ENCODE peak calls at places on chromosomes 6 and 20, in ten cellular contexts. N is CD8-positive, alpha-beta T cell; Y is spleen; G is hepatocyte; E is psoas muscle; V is body of pancreas; X is left lung; T is A549; J is neural progenitor cell; R is CD4-positive, CD25-positive, alpha-beta regulatory T cell. K is an unnamed sample.

GRCh38 chr20:7754102-7754501 is 186.2 kb downstream of the HAO1 start:
- DNase-seq in T (no peak), E (no peak), R (no peak), Y (no peak), J (no peak), X (no peak), V (no peak), G (no peak), N (no peak), K (no peak)

GRCh38 chr6:151847064-151847463 is 39.6 kb downstream of the ESR1 start:
- DNase-seq in E (no peak), V (no peak), R (no peak), Y (no peak), J (peak; percentile 66), X (no peak), G (peak; percentile 65), N (no peak), T (peak; percentile 28), K (peak; percentile 50)

GRCh38 chr6:43996614-43997341 is 130.5 kb downstream of the MRPL14 start:
- DNase-seq in X (no peak), E (peak; percentile 8), Y (no peak), R (no peak), N (no peak), J (no peak), G (no peak), V (no peak), T (no peak), K (no peak)

GRCh38 chr6:170116643-170117042 is 174.2 kb downstream of the DLL1 start:
- DNase-seq in G (no peak), R (no peak), E (no peak), Y (peak; percentile 72), V (peak; percentile 6), N (no peak), X (peak; percentile 22), J (no peak), T (no peak), K (no peak)

GRCh38 chr6:215335-216034 is 76.8 kb upstream of the DUSP22 start:
- DNase-seq in E (no peak), V (no peak), T (no peak), Y (no peak), J (no peak), X (peak; percentile 57), G (no peak), R (peak; percentile 28), N (no peak), K (no peak)

GRCh38 chr6:137919512-137919823 is 52.4 kb downstream of the TNFAIP3 start:
- DNase-seq in T (no peak), Y (no peak), V (no peak), R (no peak), G (no peak), N (no peak), X (no peak), J (no peak), E (no peak), K (no peak)

GRCh38 chr6:37487891-37488290 is 11.8 kb downstream of the CCDC167 start:
- DNase-seq in E (no peak), X (no peak), R (no peak), N (no peak), V (no peak), T (no peak), J (no peak), Y (no peak), G (no peak), K (no peak)

GRCh38 chr20:25041813-25042530 is 16.0 kb downstream of the ACSS1 start:
- DNase-seq in R (no peak), X (no peak), J (no peak), G (no peak), E (peak; percentile 42), N (no peak), Y (peak; percentile 73), V (peak; percentile 10), T (no peak), K (no peak)

DNA sequence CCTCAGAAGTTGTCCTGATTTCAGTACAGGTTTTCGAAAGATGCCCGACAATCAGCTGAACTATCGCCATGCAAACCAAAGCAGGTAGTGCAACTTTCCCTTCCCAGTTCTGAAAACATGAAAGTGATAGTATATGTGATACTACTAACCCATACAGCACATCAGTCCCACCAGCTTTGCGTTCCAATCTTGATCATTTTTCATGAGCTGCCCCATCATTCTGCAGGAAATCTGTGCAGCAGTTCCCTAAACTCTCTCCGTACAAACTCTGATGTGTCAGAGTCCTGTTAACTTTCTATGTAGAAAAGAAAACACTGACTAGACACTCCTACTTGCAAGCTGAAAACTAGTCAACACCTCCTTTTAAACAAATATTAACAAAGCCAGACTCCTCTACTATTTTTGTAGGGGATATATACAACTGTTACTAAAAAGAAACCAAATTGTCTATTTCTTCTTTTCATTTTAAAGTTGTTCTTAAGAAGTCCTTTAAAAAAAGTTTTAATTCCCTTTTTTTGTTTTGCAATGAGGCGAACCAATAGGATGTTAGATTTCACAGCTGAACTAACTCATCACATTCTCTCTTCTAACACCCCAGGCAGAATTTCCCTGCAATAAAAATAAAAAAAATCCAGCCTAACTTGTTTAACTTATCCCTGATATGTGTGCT is 99.6 kb upstream of the DST start:
- DNase-seq in E (no peak), J (no peak), N (no peak), V (no peak), X (no peak), R (no peak), G (no peak), T (no peak), Y (no peak), K (peak; percentile 68)
- H3K4me3 ChIP-seq in E (peak overlapping the region; percentile 13), J (no peak overlapping the region), N (no peak overlapping the region), V (no peak overlapping the region), X (peak overlapping the region; percentile 6), R (no peak overlapping the region), G (peak overlapping the region; percentile 0), T (no peak overlapping the region), Y (no peak overlapping the region), K (no peak overlapping the region)

GRCh38 chr6:112155900-112156299 is 68.5 kb downstream of the FAM229B start:
- DNase-seq in G (no peak), V (no peak), Y (no peak), J (no peak), T (no peak), E (no peak), N (no peak), R (no peak), X (no peak), K (no peak)
- H3K27ac ChIP-seq in G (no peak overlapping the region), V (no peak overlapping the region), Y (no peak overlapping the region), J (no peak overlapping the region), T (no peak overlapping the region), E (no peak overlapping the region), N (no peak overlapping the region), R (no peak overlapping the region), X (peak overlapping the region; percentile 66), K (no peak overlapping the region)

GRCh38 chr6:15638373-15638772 is 24.5 kb downstream of the DTNBP1 start:
- DNase-seq in E (no peak), N (no peak), Y (no peak), X (no peak), V (no peak), G (no peak), T (no peak), J (no peak), R (no peak), K (no peak)
- H3K9me3 ChIP-seq in E (peaks cover 5% of the 10 kb centered on the region), N (peaks cover 2% of the 10 kb centered on the region), Y (peaks cover 15% of the 10 kb centered on the region), X (peaks cover 3% of the 10 kb centered on the region), V (no peaks in the 10 kb centered on the region), G (peaks cover 4% of the 10 kb centered on the region), T (peaks cover 7% of the 10 kb centered on the region), J (no peaks in the 10 kb centered on the region), R (peaks cover 5% of the 10 kb centered on the region), K (no peaks in the 10 kb centered on the region)

GRCh38 chr6:26187292-26187691 is 100.1 kb downstream of the HFE start:
- DNase-seq in E (no peak), X (no peak), G (no peak), J (no peak), Y (no peak), N (no peak), V (no peak), T (no peak), R (no peak), K (no peak)
- H3K4me3 ChIP-seq in E (no peak overlapping the region), X (no peak overlapping the region), G (no peak overlapping the region), J (peak overlapping the region; percentile 81), Y (no peak overlapping the region), N (no peak overlapping the region), V (no peak overlapping the region), T (no peak overlapping the region), R (no peak overlapping the region), K (no peak overlapping the region)

GRCh38 chr6:110137924-110138887 is 41.3 kb downstream of the WASF1 start:
- DNase-seq in R (no peak), J (no peak), X (no peak), Y (no peak), E (no peak), N (no peak), T (peak; percentile 1), G (no peak), V (no peak), K (no peak)

GRCh38 chr6:110139052-110139451 is 40.4 kb downstream of the WASF1 start:
- DNase-seq in X (no peak), T (no peak), N (no peak), Y (no peak), G (no peak), R (no peak), E (no peak), J (no peak), V (no peak), K (no peak)

GRCh38 chr6:110140650-110141049 is 38.8 kb downstream of the WASF1 start:
- DNase-seq in E (no peak), V (no peak), Y (no peak), J (no peak), T (peak; percentile 36), X (no peak), G (no peak), R (no peak), N (no peak), K (peak; percentile 1)
- H3K27ac ChIP-seq in E (no peak overlapping the region), V (no peak overlapping the region), Y (no peak overlapping the region), J (no peak overlapping the region), T (peak overlapping the region; percentile 70), X (no peak overlapping the region), G (no peak overlapping the region), R (no peak overlapping the region), N (no peak overlapping the region), K (no peak overlapping the region)

DNA sequence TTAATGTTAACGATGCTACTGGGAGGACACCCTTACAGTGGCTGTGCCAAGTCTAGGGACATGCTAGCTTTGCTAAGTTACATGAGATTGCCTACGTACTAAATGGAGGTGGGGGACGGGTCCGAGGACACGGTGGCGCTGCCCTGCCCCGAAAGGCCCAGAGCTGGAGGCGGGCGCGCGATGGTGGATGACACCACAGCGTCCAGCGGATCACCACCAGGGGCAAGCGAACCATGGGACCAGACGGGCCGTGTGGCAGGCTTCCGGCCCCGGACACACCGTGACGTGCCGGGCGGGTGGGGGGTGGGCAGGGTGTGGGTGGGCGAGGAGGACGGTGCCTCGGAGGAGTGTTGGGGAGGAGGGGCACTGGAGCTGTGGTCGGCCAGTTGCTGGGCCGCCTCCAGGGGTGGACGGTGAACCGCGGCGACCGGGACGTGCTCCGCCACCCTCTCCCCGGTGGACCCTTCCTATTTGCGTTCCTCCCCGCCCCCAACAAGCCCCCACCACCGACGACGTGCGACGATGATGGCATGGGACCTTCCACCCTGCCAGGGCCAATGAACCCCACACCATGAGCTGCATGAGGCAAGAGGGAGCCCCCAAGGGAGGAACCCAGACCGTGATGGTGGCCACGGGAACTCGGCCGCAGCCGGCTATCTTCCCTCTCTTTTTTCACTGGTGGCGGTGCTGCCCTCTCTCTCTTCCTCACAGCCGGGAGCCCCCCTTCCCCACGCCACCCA is 773.3 kb upstream of the DEFB115 start:
- DNase-seq in V (no peak), X (no peak), G (no peak), N (no peak), J (no peak), R (no peak), E (no peak), T (no peak), Y (peak; percentile 57), K (no peak)
- H3K9me3 ChIP-seq in V (peaks cover 25% of the 10 kb centered on the region), X (peaks cover 75% of the 10 kb centered on the region), G (peaks cover 3% of the 10 kb centered on the region), N (no peaks in the 10 kb centered on the region), J (peaks cover 5% of the 10 kb centered on the region), R (no peaks in the 10 kb centered on the region), E (peaks cover 3% of the 10 kb centered on the region), T (peaks cover 7% of the 10 kb centered on the region), Y (peaks cover 42% of the 10 kb centered on the region), K (peaks cover 41% of the 10 kb centered on the region)

K was measured in trophoblast cell.